ENCODE peak calls at places on chromosomes 5 and 9, in eight cellular contexts. T is fibroblast of villous mesenchyme; M is Jurkat, Clone E6-1; X is choroid plexus epithelial cell; G is suprapubic skin; B is fibroblast of pulmonary artery; J is fibroblast of mammary gland; I is A549. U is an unnamed sample.

GRCh38 chr9:134592018-134592818 is 49.4 kb upstream of the COL5A1 start:
- DNase-seq in M (no peak), J (peak), B (peak), T (peak), I (peak), G (peak), X (peak), U (no peak)

GRCh38 chr5:83249156-83249555 is 171.8 kb downstream of the XRCC4 start:
- DNase-seq in M (no peak), T (no peak), B (no peak), G (no peak), J (peak), I (no peak), X (no peak), U (no peak)

GRCh38 chr5:53035868-53036381 is 46.8 kb downstream of the ITGA2 start:
- DNase-seq in B (peak), T (no peak), J (peak), G (no peak), X (peak), M (peak), I (peak), U (peak)

GRCh38 chr5:40648150-40648549 is 31.6 kb upstream of the PTGER4 start:
- DNase-seq in X (no peak), M (no peak), B (no peak), T (no peak), J (no peak), G (no peak), I (no peak), U (no peak)

GRCh38 chr9:34499101-34499500 is 23.7 kb downstream of the ENHO start:
- DNase-seq in X (no peak), M (no peak), J (no peak), I (no peak), G (no peak), T (no peak), B (no peak), U (no peak)

GRCh38 chr5:128144491-128144890 is 60.9 kb downstream of the SLC12A2 start:
- DNase-seq in X (peak), I (no peak), T (peak), J (peak), G (no peak), B (peak), M (no peak), U (no peak)

GRCh38 chr5:33929925-33930690 is 6.1 kb upstream of the RXFP3 start:
- DNase-seq in X (no peak), B (peak), M (no peak), T (peak), I (no peak), J (peak), G (no peak), U (no peak)

GRCh38 chr9:336039-336438 is 121.4 kb downstream of the DOCK8 start:
- DNase-seq in T (peak), J (no peak), I (peak), X (no peak), G (no peak), B (no peak), M (no peak), U (no peak)

GRCh38 chr5:103224118-103224893 is 34.3 kb upstream of the MACIR start:
- DNase-seq in J (peak), M (peak), B (peak), T (peak), G (no peak), I (peak), X (peak), U (peak)

GRCh38 chr9:108582716-108583115 is 273.1 kb downstream of the ACTL7B start:
- DNase-seq in G (no peak), I (no peak), T (no peak), J (no peak), M (no peak), X (no peak), B (no peak), U (no peak)

GRCh38 chr5:53151713-53152458 is 42.3 kb upstream of the MOCS2 start:
- DNase-seq in J (peak), X (peak), M (no peak), T (peak), B (peak), G (no peak), I (peak), U (no peak)

GRCh38 chr9:19440823-19441580 is 32.2 kb downstream of the ACER2 start:
- DNase-seq in T (peak), I (no peak), G (no peak), B (peak), J (peak), M (no peak), X (no peak), U (no peak)

GRCh38 chr5:103801681-103802080 is 239.1 kb upstream of the NUDT12 start:
- DNase-seq in G (no peak), J (peak), X (peak), B (peak), T (peak), I (no peak), M (no peak), U (no peak)

GRCh38 chr9:35909687-35910612 is 660 bp downstream of the SPAAR start:
- DNase-seq in X (no peak), J (peak), M (no peak), T (no peak), B (no peak), I (no peak), G (no peak), U (no peak)

GRCh38 chr9:89463986-89464901 is 33.7 kb downstream of the SEMA4D start:
- DNase-seq in B (no peak), T (no peak), X (peak), J (no peak), G (no peak), M (peak), I (no peak), U (peak)

GRCh38 chr9:110099236-110099741 is 108.7 kb downstream of the C9orf152 start:
- DNase-seq in G (no peak), J (peak), X (peak), T (peak), I (no peak), M (no peak), B (peak), U (peak)

GRCh38 chr5:132177691-132178149 is 49.9 kb downstream of the P4HA2 start:
- DNase-seq in G (no peak), I (no peak), B (no peak), T (no peak), J (no peak), X (no peak), M (no peak), U (no peak)

GRCh38 chr9:79446540-79447307 is 125.0 kb upstream of the TLE4 start:
- DNase-seq in I (no peak), B (no peak), T (peak), J (no peak), X (no peak), G (no peak), M (no peak), U (no peak)

GRCh38 chr5:59418766-59419165 is 474.8 kb downstream of the PDE4D start:
- DNase-seq in I (no peak), T (no peak), B (no peak), G (no peak), M (no peak), J (no peak), X (no peak), U (no peak)

GRCh38 chr5:135030691-135031145 is 3.3 kb downstream of the PITX1 start:
- DNase-seq in G (no peak), B (no peak), I (no peak), M (no peak), J (no peak), T (peak), X (no peak), U (no peak)

GRCh38 chr5:1830571-1831228 is 29.5 kb downstream of the NDUFS6 start:
- DNase-seq in B (no peak), M (no peak), I (no peak), J (no peak), X (no peak), G (no peak), T (no peak), U (no peak)

GRCh38 chr9:113687680-113688371 is 188.3 kb upstream of the ZNF618 start:
- DNase-seq in B (peak), M (no peak), I (no peak), T (peak), X (peak), J (no peak), G (no peak), U (no peak)

GRCh38 chr5:124655943-124656459 is 90.4 kb downstream of the ZNF608 start:
- DNase-seq in M (peak), T (peak), B (peak), J (peak), X (peak), G (no peak), I (peak), U (peak)

GRCh38 chr9:104091708-104092107 is 2.4 kb upstream of the SMC2 start:
- DNase-seq in G (no peak), J (peak), M (peak), I (peak), T (peak), X (peak), B (peak), U (peak)

GRCh38 chr9:121267689-121268597 is at the start of gene GSN:
- DNase-seq in B (peak), G (peak), I (peak), J (peak), M (no peak), X (peak), T (peak), U (peak)

GRCh38 chr5:176653401-176653800 is 6.1 kb downstream of the TSPAN17 start:
- DNase-seq in I (no peak), T (no peak), B (no peak), G (no peak), X (no peak), M (no peak), J (peak), U (no peak)

GRCh38 chr5:143533978-143534763 is 130.7 kb upstream of the NR3C1 start:
- DNase-seq in T (no peak), G (no peak), B (no peak), X (no peak), I (peak), M (no peak), J (no peak), U (no peak)

GRCh38 chr9:94843089-94843488 is 116.6 kb downstream of the AOPEP start:
- DNase-seq in B (no peak), M (no peak), I (no peak), G (no peak), T (no peak), X (no peak), J (no peak), U (no peak)

GRCh38 chr5:116685931-116686330 is 111.3 kb upstream of the SEMA6A start:
- DNase-seq in I (no peak), M (no peak), T (no peak), J (no peak), B (no peak), G (no peak), X (no peak), U (no peak)

GRCh38 chr5:1140188-1140817 is 28.4 kb upstream of the SLC12A7 start:
- DNase-seq in J (peak), T (peak), X (peak), M (peak), I (peak), G (no peak), B (peak), U (peak)

GRCh38 chr5:136656811-136657210 is 291.5 kb upstream of the TRPC7 start:
- DNase-seq in I (peak), M (no peak), G (no peak), X (peak), T (peak), J (no peak), B (peak), U (no peak)

GRCh38 chr9:91360551-91361293 is 996 bp downstream of the AUH start:
- DNase-seq in I (no peak), G (no peak), X (no peak), J (peak), T (no peak), B (no peak), M (no peak), U (peak)

GRCh38 chr5:119527346-119527745 is 75.0 kb downstream of the HSD17B4 start:
- DNase-seq in I (no peak), M (no peak), B (peak), J (peak), G (no peak), T (no peak), X (peak), U (no peak)

GRCh38 chr5:136047858-136048257 is 19.1 kb downstream of the TGFBI start:
- DNase-seq in T (no peak), G (peak), I (no peak), J (no peak), B (no peak), X (no peak), M (no peak), U (no peak)

GRCh38 chr5:110840347-110840960 is 101.6 kb downstream of the SLC25A46 start:
- DNase-seq in M (no peak), I (no peak), X (no peak), T (no peak), J (no peak), G (no peak), B (no peak), U (no peak)

GRCh38 chr9:68781866-68782265 is 76.8 kb downstream of the PIP5K1B start:
- DNase-seq in M (no peak), I (no peak), T (no peak), G (no peak), X (no peak), B (no peak), J (no peak), U (no peak)

GRCh38 chr9:120864719-120865118 is 12.3 kb downstream of the PHF19 start:
- DNase-seq in I (no peak), M (no peak), T (no peak), B (no peak), G (no peak), J (no peak), X (no peak), U (no peak)

GRCh38 chr5:123755587-123756324 is 243.8 kb downstream of the CSNK1G3 start:
- DNase-seq in M (no peak), T (peak), B (peak), G (no peak), I (peak), X (peak), J (peak), U (no peak)

GRCh38 chr9:28853487-28853886 is 1280.2 kb upstream of the C9orf72 start:
- DNase-seq in I (peak), X (no peak), G (no peak), J (no peak), B (no peak), T (no peak), M (no peak), U (no peak)

DNA sequence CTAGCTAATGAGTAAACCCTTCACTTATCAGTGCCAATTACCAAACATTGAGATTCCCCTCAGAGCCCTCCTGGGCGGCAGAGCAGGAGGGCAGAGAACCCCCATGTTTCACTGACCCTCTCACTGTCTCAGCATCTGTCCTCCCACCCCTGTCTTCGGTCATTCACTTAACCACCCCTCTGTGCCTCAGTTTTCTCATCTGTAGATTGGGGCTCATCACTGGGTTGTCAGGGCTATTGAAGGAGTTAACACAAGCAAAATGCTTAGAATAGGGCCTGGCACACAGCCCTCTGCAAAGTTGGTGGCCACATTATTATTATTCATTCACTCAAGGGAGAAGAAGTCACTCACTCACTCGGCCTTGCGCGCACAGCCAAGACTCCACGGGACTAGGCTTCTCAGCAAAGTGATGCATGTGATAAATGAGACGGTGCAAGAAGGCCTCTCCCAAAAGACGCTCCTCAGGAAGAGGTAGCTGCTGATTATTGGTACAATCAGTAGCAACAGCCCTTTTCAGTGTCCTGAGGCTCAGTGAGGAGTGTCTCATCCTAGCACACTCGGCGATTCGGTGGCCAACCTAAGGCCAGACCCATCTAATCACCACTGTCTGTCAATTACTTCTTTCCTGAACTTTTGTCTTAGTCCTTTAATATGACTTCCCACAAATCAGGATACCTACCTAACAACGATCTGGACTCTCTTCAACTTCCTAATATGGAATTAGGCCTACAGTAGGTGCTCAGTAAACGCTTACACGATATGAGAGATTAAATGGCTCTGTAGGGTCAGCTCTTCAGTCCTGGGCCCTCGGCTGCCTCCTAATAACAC is 7.9 kb downstream of the PDGFRB start:
- DNase-seq in J (peak), B (no peak), X (no peak), G (no peak), M (no peak), T (no peak), I (no peak), U (no peak)
- H3K4me3 ChIP-seq in J (no peak), B (no peak), X (no peak), G (no peak), M (no peak), T (no peak), I (no peak), U (no peak)

GRCh38 chr9:70479880-70480291 is 65.4 kb upstream of the KLF9 start:
- DNase-seq in T (peak), I (no peak), J (peak), B (peak), G (no peak), M (no peak), X (peak), U (no peak)

GRCh38 chr9:70477907-70478480 is 63.5 kb upstream of the KLF9 start:
- DNase-seq in G (no peak), I (no peak), X (no peak), M (no peak), J (no peak), T (no peak), B (no peak), U (no peak)

GRCh38 chr9:70478963-70479641 is 64.6 kb upstream of the KLF9 start:
- DNase-seq in I (no peak), B (peak), M (no peak), J (peak), T (peak), X (peak), G (peak), U (no peak)

GRCh38 chr9:70481471-70481870 is 67.0 kb upstream of the KLF9 start:
- DNase-seq in G (no peak), M (no peak), B (no peak), T (peak), I (no peak), X (no peak), J (no peak), U (no peak)

GRCh38 chr9:70480405-70480980 is 66.0 kb upstream of the KLF9 start:
- DNase-seq in T (peak), I (no peak), X (peak), J (peak), M (no peak), G (peak), B (peak), U (no peak)
- H3K4me3 ChIP-seq in T (no peak), I (no peak), X (no peak), J (no peak), M (no peak), G (peak), B (peak), U (no peak)

GRCh38 chr9:137668203-137668602 is 49.4 kb downstream of the EHMT1 start:
- DNase-seq in J (no peak), T (no peak), M (no peak), X (no peak), I (no peak), B (no peak), G (no peak), U (no peak)

GRCh38 chr9:137671196-137671538 is 52.4 kb downstream of the EHMT1 start:
- DNase-seq in M (no peak), I (no peak), X (no peak), B (no peak), T (no peak), J (no peak), G (no peak), U (no peak)

GRCh38 chr9:137670391-137671195 is 51.8 kb downstream of the EHMT1 start:
- DNase-seq in J (peak), B (no peak), I (no peak), X (no peak), M (no peak), G (no peak), T (no peak), U (peak)

GRCh38 chr9:137666950-137667670 is 48.3 kb downstream of the EHMT1 start:
- DNase-seq in T (no peak), B (no peak), I (no peak), J (no peak), X (no peak), M (no peak), G (no peak), U (peak)

GRCh38 chr9:137669261-137669672 is 50.5 kb downstream of the EHMT1 start:
- DNase-seq in I (peak), M (no peak), T (no peak), B (no peak), X (no peak), J (peak), G (no peak), U (no peak)
- H3K4me3 ChIP-seq in I (no peak), M (no peak), T (no peak), B (no peak), X (no peak), J (no peak), G (no peak), U (peak)

GRCh38 chr5:96432245-96433065 is 593 bp downstream of the PCSK1 start:
- DNase-seq in M (no peak), X (peak), J (peak), T (no peak), G (no peak), B (no peak), I (no peak), U (no peak)
- H3K4me3 ChIP-seq in M (no peak), X (no peak), J (peak), T (no peak), G (peak), B (no peak), I (no peak), U (no peak)

DNA sequence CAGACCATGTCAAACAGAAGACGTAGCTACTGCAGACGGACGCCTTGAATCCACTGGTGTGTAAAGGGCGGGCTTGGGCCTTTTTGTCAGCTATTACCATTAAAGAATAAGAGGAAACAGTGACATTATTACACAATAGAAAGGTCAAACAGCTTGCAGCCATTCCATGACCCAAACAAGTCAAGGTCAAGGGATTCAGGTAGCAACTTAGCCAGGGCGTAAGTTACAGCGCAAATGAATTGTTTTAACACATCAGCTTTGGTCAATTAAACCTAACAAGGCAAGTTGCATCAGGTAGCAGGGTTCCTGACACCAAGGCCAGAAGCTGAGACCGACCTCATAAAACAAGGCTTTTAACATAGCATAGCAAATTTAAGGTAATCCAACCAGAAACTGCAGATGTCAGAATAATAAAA is 15.3 kb downstream of the NFIB start:
- DNase-seq in M (no peak), I (no peak), T (no peak), G (no peak), J (no peak), B (no peak), X (no peak), U (no peak)
- H3K4me3 ChIP-seq in M (no peak), I (no peak), T (no peak), G (no peak), J (no peak), B (no peak), X (no peak), U (no peak)

U was measured in OCI-LY7.